ENCODE peak calls at places on chromosome 18, in five cellular contexts. S is heart right ventricle, U is astrocyte, Z is tibial nerve, Q is pancreas. I is an unnamed sample.

GRCh38 chr18:27887287-27887686 is 289.6 kb downstream of the CDH2 start:
- DNase-seq in S (no peak), U (no peak), Z (no peak), Q (no peak), I (no peak)

GRCh38 chr18:12059334-12060181 is 34.1 kb upstream of the ANKRD62 start:
- DNase-seq in S (no peak), U (no peak), Z (no peak), Q (no peak), I (peak; percentile 62)

GRCh38 chr18:72863754-72864153 is 4.0 kb downstream of the NETO1 start:
- DNase-seq in S (no peak), U (no peak), Z (no peak), Q (no peak), I (no peak)

GRCh38 chr18:60413944-60414547 is 41.5 kb upstream of the MC4R start:
- DNase-seq in S (no peak), U (no peak), Z (no peak), Q (no peak), I (peak; percentile 32)

GRCh38 chr18:40063488-40063887 is 1891.5 kb upstream of the PIK3C3 start:
- DNase-seq in S (no peak), U (no peak), Z (no peak), Q (no peak), I (no peak)

GRCh38 chr18:74083071-74083954 is 64.3 kb downstream of the FBXO15 start:
- DNase-seq in S (no peak), U (no peak), Z (no peak), Q (no peak), I (peak; percentile 36)

GRCh38 chr18:63236990-63237389 is 82.6 kb downstream of the BCL2 start:
- DNase-seq in S (peak; percentile 29), U (no peak), Z (peak; percentile 61), Q (peak; percentile 28), I (no peak)

GRCh38 chr18:57957210-57957609 is 86.8 kb upstream of the NEDD4L start:
- DNase-seq in S (no peak), U (no peak), Z (no peak), Q (no peak), I (no peak)

GRCh38 chr18:9722691-9723090 is 14.6 kb downstream of the RAB31 start:
- DNase-seq in S (no peak), U (no peak), Z (no peak), Q (peak; percentile 57), I (no peak)
- TF ChIP-seq CTCF in S (no peak), U (no peak), Z (no peak), Q (peak; percentile 30), I (no peak)

GRCh38 chr18:32761231-32761785 is 11.5 kb downstream of the KLHL14 start:
- DNase-seq in S (no peak), U (no peak), Z (no peak), Q (no peak), I (no peak)
- H3K4me3 ChIP-seq in S (no peak overlapping the region), U (no peak overlapping the region), Z (no peak overlapping the region), Q (no peak overlapping the region), I (no peak overlapping the region)

GRCh38 chr18:6487027-6487426 is 72.3 kb upstream of the L3MBTL4 start:
- DNase-seq in S (no peak), U (no peak), Z (no peak), Q (no peak), I (no peak)
- H3K4me1 ChIP-seq in S (peaks cover 8% of the 10 kb centered on the region), U (no peaks in the 10 kb centered on the region), Z (peaks cover 7% of the 10 kb centered on the region), Q (no peaks in the 10 kb centered on the region), I (no peaks in the 10 kb centered on the region)

GRCh38 chr18:48954837-48955527 is 4.2 kb upstream of the SMAD7 start:
- DNase-seq in S (no peak), U (no peak), Z (no peak), Q (no peak), I (no peak)

GRCh38 chr18:48957616-48958015 is 6.9 kb upstream of the SMAD7 start:
- DNase-seq in S (no peak), U (no peak), Z (no peak), Q (no peak), I (no peak)

GRCh38 chr18:48957136-48957535 is 6.4 kb upstream of the SMAD7 start:
- DNase-seq in S (no peak), U (no peak), Z (no peak), Q (no peak), I (no peak)

GRCh38 chr18:48956378-48956777 is 5.6 kb upstream of the SMAD7 start:
- DNase-seq in S (no peak), U (peak; percentile 71), Z (no peak), Q (no peak), I (no peak)

DNA sequence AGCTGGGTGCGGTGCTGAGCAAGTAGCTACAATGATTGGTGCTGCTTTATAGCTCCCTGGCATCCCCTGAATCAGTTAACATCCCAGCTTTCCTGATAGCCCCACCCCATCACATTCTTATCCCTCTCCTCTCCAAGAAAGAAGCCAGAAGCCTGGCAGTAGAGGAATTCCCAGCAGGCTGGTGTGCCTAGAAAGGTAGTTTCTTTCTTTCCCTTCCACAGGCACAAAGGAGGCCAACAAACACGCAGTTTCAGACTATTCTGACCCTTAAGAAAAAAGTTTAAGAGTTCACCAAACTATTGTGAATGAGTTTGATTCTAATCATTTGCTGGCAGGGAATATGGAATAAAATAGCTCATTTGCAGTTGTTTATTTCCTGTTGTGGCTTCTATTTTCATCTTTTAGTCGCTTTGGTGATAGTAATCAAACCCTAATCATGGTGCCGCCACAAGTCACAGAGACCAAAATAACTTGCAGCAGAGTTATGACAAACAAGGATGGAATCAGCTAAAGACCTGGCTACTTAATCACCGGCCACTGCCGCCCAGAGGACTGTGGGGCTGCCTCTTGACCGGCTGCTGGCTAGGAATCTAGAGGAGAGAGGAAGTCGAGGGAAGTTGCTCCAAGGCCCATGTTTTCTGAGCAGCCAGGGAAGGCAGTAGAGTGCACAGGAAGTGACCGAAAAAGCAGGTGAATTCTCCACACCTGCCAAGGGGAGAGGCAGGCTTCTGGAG is 4.9 kb upstream of the SMAD7 start:
- DNase-seq in S (peak; percentile 43), U (peak; percentile 89), Z (no peak), Q (no peak), I (no peak)
- TF ChIP-seq CTCF in S (peak; percentile 13), U (no peak), Z (no peak), Q (no peak), I (no peak)

GRCh38 chr18:13641551-13642439 is 84.6 kb downstream of the FAM210A start:
- DNase-seq in S (peak; percentile 64), U (no peak), Z (no peak), Q (no peak), I (no peak)
- H3K4me3 ChIP-seq in S (peak overlapping the region; percentile 48), U (peak overlapping the region; percentile 39), Z (peak overlapping the region; percentile 25), Q (peak overlapping the region; percentile 41), I (peak overlapping the region; percentile 45)

GRCh38 chr18:2976218-2976617 is 36.7 kb downstream of the LPIN2 start:
- DNase-seq in S (no peak), U (no peak), Z (no peak), Q (no peak), I (no peak)
- H3K4me1 ChIP-seq in S (peaks cover 62% of the 10 kb centered on the region), U (peaks cover 23% of the 10 kb centered on the region), Z (peaks cover 73% of the 10 kb centered on the region), Q (peaks cover 74% of the 10 kb centered on the region), I (peaks cover 64% of the 10 kb centered on the region)

I was measured in upper lobe of left lung.